ENCODE peak calls at places on chromosomes 5 and 9, in eight cellular contexts. K is EL; D is cardiac muscle cell; A is H7; X is PC-9; M is naive thymus-derived CD8-positive, alpha-beta T cell; I is Jurkat, Clone E6-1; S is cerebellar cortex. Q is an unnamed sample.

GRCh38 chr9:5389109-5389732 is 48.5 kb downstream of the PLGRKT start:
- DNase-seq in K (peak), D (no peak), A (no peak), X (no peak), M (no peak), I (no peak), S (no peak), Q (no peak)

GRCh38 chr9:133368249-133368881 is 7.5 kb downstream of the SURF4 start:
- DNase-seq in K (no peak), D (no peak), A (no peak), X (no peak), M (no peak), I (no peak), S (peak), Q (no peak)

GRCh38 chr5:1110930-1111726 is 735 bp downstream of the SLC12A7 start:
- DNase-seq in K (no peak), D (peak), A (peak), X (no peak), M (peak), I (no peak), S (no peak), Q (no peak)

GRCh38 chr9:105735366-105735765 is 41.0 kb downstream of the TMEM38B start:
- DNase-seq in K (no peak), D (no peak), A (no peak), X (no peak), M (no peak), I (no peak), S (no peak), Q (no peak)

GRCh38 chr9:128323192-128323730 is 622 bp downstream of the COQ4 start:
- DNase-seq in K (peak), D (no peak), A (no peak), X (no peak), M (no peak), I (no peak), S (no peak), Q (no peak)

GRCh38 chr5:52693279-52693678 is 94.4 kb upstream of the ITGA1 start:
- DNase-seq in K (peak), D (peak), A (peak), X (no peak), M (peak), I (no peak), S (peak), Q (peak)

GRCh38 chr9:87029904-87030303 is 82.6 kb upstream of the GAS1 start:
- DNase-seq in K (no peak), D (no peak), A (no peak), X (no peak), M (no peak), I (no peak), S (no peak), Q (no peak)

GRCh38 chr5:22908129-22908528 is 55.0 kb upstream of the CDH12 start:
- DNase-seq in K (no peak), D (no peak), A (no peak), X (no peak), M (no peak), I (no peak), S (no peak), Q (no peak)

GRCh38 chr9:136131629-136132499 is 13.2 kb upstream of the TMEM250 start:
- DNase-seq in K (no peak), D (no peak), A (no peak), X (no peak), M (no peak), I (no peak), S (no peak), Q (no peak)

GRCh38 chr5:179699640-179700298 is 1.0 kb downstream of the CANX start:
- DNase-seq in K (peak), D (no peak), A (peak), X (no peak), M (no peak), I (no peak), S (no peak), Q (no peak)

GRCh38 chr5:72141440-72142271 is 34.4 kb downstream of the MAP1B start:
- DNase-seq in K (peak), D (no peak), A (no peak), X (peak), M (no peak), I (no peak), S (no peak), Q (no peak)

GRCh38 chr9:82799300-82799699 is 263.6 kb downstream of the RASEF start:
- DNase-seq in K (no peak), D (no peak), A (no peak), X (no peak), M (no peak), I (no peak), S (no peak), Q (no peak)

GRCh38 chr5:180170111-180170809 is 38.8 kb downstream of the RASGEF1C start:
- DNase-seq in K (no peak), D (no peak), A (peak), X (no peak), M (no peak), I (no peak), S (no peak), Q (no peak)

GRCh38 chr5:180639743-180640300 is 9.6 kb downstream of the FLT4 start:
- DNase-seq in K (no peak), D (no peak), A (no peak), X (no peak), M (no peak), I (no peak), S (no peak), Q (no peak)

GRCh38 chr9:108467653-108468324 is 388.0 kb downstream of the ACTL7B start:
- DNase-seq in K (peak), D (no peak), A (no peak), X (no peak), M (no peak), I (no peak), S (no peak), Q (no peak)

GRCh38 chr5:163509288-163510040 is 4.0 kb downstream of the MAT2B start:
- DNase-seq in K (peak), D (no peak), A (no peak), X (no peak), M (no peak), I (no peak), S (peak), Q (no peak)

GRCh38 chr9:129480227-129480626 is 140.7 kb downstream of the C9orf50 start:
- DNase-seq in K (no peak), D (no peak), A (no peak), X (no peak), M (no peak), I (no peak), S (no peak), Q (no peak)

GRCh38 chr9:78280982-78281668 is 15.8 kb upstream of the PSAT1 start:
- DNase-seq in K (peak), D (peak), A (no peak), X (no peak), M (no peak), I (no peak), S (peak), Q (no peak)

GRCh38 chr5:72859127-72859526 is 42.7 kb downstream of the TNPO1 start:
- DNase-seq in K (no peak), D (no peak), A (no peak), X (no peak), M (no peak), I (no peak), S (no peak), Q (no peak)

GRCh38 chr9:130150779-130151381 is 21.3 kb upstream of the NCS1 start:
- DNase-seq in K (peak), D (no peak), A (no peak), X (peak), M (no peak), I (no peak), S (no peak), Q (no peak)

GRCh38 chr9:79155308-79155707 is 416.5 kb upstream of the TLE4 start:
- DNase-seq in K (no peak), D (no peak), A (peak), X (no peak), M (no peak), I (no peak), S (no peak), Q (no peak)

GRCh38 chr9:132486706-132487350 is 76.8 kb downstream of the CFAP77 start:
- DNase-seq in K (no peak), D (no peak), A (peak), X (no peak), M (no peak), I (no peak), S (no peak), Q (peak)

GRCh38 chr9:121026260-121026691 is 23.8 kb downstream of the C5 start:
- DNase-seq in K (peak), D (no peak), A (no peak), X (peak), M (no peak), I (no peak), S (no peak), Q (no peak)